ENCODE peak calls at places on chromosomes 1 and 21, in four cellular contexts. N is stomach, R is ovary, C is spleen. G is an unnamed sample.

GRCh38 chr1:12174789-12175455 is 8.1 kb downstream of the TNFRSF1B start:
- DNase-seq in N (no peak), R (peak; percentile 62), C (peak; percentile 87), G (no peak)

GRCh38 chr1:30597711-30598110 is 125.7 kb downstream of the MATN1 start:
- DNase-seq in N (no peak), R (no peak), C (no peak), G (no peak)

GRCh38 chr1:6796095-6796494 is 10.8 kb downstream of the CAMTA1 start:
- DNase-seq in N (no peak), R (no peak), C (no peak), G (no peak)

GRCh38 chr1:9198538-9199361 is 35.8 kb upstream of the H6PD start:
- DNase-seq in N (no peak), R (peak; percentile 60), C (no peak), G (no peak)

GRCh38 chr1:197320991-197321531 is 53.0 kb downstream of the CRB1 start:
- DNase-seq in N (no peak), R (peak; percentile 31), C (no peak), G (no peak)

GRCh38 chr1:154717467-154718004 is 109.5 kb upstream of the ADAR start:
- DNase-seq in N (no peak), R (no peak), C (no peak), G (no peak)

GRCh38 chr1:200642481-200642880 is 21.9 kb upstream of the KIF14 start:
- DNase-seq in N (no peak), R (no peak), C (no peak), G (no peak)

GRCh38 chr1:45979778-45980176 is 152.7 kb downstream of the PIK3R3 start:
- DNase-seq in N (no peak), R (no peak), C (no peak), G (no peak)

GRCh38 chr1:64856564-64856963 is 109.8 kb downstream of the JAK1 start:
- DNase-seq in N (no peak), R (peak; percentile 54), C (no peak), G (no peak)

GRCh38 chr1:14755518-14756252 is 157.2 kb downstream of the KAZN start:
- DNase-seq in N (no peak), R (no peak), C (no peak), G (no peak)

GRCh38 chr1:37764888-37765441 is at the start of gene EPHA10:
- DNase-seq in N (no peak), R (no peak), C (no peak), G (no peak)

GRCh38 chr1:42756956-42757891 is 9.6 kb downstream of the P3H1 start:
- DNase-seq in N (peak; percentile 25), R (no peak), C (no peak), G (peak; percentile 67)

GRCh38 chr1:201503397-201504176 is 3.3 kb downstream of the CSRP1 start:
- DNase-seq in N (peak; percentile 38), R (peak; percentile 79), C (peak; percentile 51), G (peak; percentile 63)

GRCh38 chr1:160578694-160579191 is 553 bp downstream of the CD84 start:
- DNase-seq in N (no peak), R (no peak), C (no peak), G (no peak)

GRCh38 chr1:42936309-42937078 is 22.2 kb downstream of the SLC2A1 start:
- DNase-seq in N (peak; percentile 31), R (peak; percentile 81), C (peak; percentile 81), G (peak; percentile 72)

GRCh38 chr1:207818971-207819451 is 67.2 kb downstream of the CD46 start:
- DNase-seq in N (no peak), R (no peak), C (no peak), G (peak; percentile 94)

GRCh38 chr1:203140743-203141520 is 13.4 kb downstream of the ADORA1 start:
- DNase-seq in N (no peak), R (no peak), C (no peak), G (no peak)

GRCh38 chr1:200917291-200917817 is 22.7 kb downstream of the INAVA start:
- DNase-seq in N (no peak), R (peak; percentile 2), C (peak; percentile 33), G (no peak)

DNA sequence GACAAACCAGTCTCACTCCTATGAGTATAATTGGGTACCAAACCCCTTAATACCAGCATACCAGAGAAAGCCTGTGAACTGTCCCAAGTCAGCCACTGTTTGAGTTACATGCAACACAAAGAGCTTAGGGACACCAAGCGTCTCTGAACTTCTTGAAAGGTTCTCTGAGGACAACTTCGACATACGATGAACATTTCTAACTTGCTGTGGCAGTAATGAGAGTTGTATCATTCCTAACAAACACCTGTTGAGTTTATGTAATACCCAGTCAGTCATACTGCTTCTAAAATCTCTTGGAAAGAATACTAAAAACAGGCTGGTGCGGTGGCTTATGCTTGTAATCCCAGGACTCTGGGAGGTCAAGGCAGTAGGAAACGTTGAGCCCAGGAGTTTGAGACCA is 18.4 kb downstream of the CCT8 start:
- DNase-seq in N (no peak), R (no peak), C (no peak), G (no peak)
- TF ChIP-seq POLR2A in N (no peak), R (no peak), C (no peak), G (no peak)

DNA sequence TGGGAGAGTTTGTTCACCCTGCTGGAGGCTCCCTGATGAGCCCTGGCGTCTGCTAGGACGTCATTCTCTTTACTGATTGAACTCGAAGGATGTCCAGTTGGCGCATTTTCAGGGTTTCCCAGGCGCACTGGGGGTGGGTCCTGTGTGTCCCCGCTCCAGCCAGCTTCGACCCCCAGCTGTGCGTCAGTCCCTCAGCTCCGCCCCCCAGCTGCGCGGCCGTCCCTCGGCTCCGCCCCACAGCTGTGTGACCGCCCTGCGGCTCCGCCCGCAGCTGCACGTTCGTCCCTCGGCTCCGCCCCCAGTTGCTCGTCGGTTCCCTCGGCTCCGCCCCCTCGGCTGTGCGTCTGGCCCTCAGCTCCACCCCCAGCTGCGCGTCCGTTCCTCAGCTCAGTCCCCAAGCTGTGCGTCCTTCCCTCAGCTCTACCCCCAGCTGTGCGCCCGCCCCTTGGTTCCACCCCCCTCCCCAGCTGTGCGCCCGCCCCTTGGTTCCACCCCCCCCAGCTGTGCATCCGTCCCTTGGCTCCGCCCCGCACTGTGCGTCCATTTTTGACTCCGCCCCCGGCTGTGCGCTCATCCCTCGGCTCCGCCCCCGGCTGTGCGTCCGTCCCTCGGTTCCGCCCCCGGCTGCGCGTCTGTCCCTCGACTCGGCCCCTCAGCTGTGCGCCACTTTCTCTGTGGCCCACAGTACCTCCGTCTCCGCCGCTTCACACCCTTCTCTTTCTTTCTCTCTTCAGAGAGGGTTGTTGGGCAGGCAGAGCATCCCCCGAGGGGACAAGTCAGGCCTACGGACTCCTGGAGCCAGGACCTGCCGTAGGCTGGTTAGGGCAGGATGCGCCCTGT is 61.3 kb downstream of the FAAP20 start:
- DNase-seq in N (peak; percentile 98), R (peak; percentile 99), C (peak; percentile 99), G (peak; percentile 77)
- TF ChIP-seq POLR2A in N (no peak), R (peak; percentile 84), C (no peak), G (no peak)

GRCh38 chr21:45326834-45327457 is 39.3 kb upstream of the POFUT2 start:
- DNase-seq in N (no peak), R (no peak), C (peak; percentile 61), G (no peak)

GRCh38 chr21:45323487-45324380 is 36.0 kb upstream of the POFUT2 start:
- DNase-seq in N (no peak), R (peak; percentile 72), C (peak; percentile 54), G (no peak)

GRCh38 chr21:45324430-45325205 is 36.9 kb upstream of the POFUT2 start:
- DNase-seq in N (no peak), R (peak; percentile 49), C (peak; percentile 77), G (peak; percentile 76)

GRCh38 chr21:45326169-45326833 is 38.6 kb upstream of the POFUT2 start:
- DNase-seq in N (no peak), R (peak; percentile 63), C (peak; percentile 66), G (no peak)

GRCh38 chr21:45325206-45326168 is 37.8 kb upstream of the POFUT2 start:
- DNase-seq in N (no peak), R (peak; percentile 54), C (peak; percentile 71), G (no peak)
- TF ChIP-seq POLR2A in N (no peak), R (no peak), C (no peak), G (peak; percentile 14)

DNA sequence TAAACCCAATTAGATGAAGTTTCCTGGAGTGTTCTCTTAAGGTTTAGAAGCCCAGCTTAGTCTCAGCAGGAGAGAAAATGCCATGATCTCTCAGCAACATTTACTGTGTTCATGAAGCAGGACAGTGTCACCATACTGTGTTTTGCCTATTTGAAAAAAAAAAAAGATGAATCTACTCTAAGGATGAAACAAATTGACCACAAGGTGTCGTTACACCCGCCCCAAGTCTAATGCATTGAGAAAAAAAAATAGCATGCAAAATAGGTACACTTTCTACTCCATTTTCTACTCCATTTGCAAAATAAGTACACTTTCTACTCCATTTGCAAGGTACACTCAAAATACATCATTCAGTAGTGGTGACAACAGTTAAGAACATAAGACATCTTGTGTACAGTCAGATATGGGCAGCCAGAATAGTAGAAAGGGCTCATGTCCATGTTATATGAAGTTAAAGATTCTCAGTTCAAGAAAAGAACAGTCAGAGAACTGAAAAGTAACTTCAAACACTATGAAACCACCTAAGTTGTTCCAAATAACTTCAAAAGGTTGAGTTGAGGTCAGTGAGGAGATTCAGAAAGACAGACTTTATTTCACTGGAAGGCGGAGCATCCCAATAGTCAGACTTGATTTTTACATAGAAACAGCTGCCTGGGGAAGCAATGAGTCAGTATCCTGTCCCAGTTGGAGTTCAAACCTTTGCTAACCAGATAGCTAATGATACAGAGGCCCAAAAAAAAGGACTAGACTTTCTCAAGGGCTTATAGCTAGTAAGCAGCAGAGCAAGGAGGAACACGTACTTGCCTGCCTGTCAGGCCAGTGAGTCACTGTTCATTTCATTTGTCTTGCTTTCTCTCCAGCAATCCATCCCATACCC is 13.3 kb downstream of the PLPPR5 start:
- DNase-seq in N (no peak), R (no peak), C (no peak), G (no peak)
- TF ChIP-seq POLR2A in N (no peak), R (no peak), C (no peak), G (no peak)

GRCh38 chr1:151763990-151764389 is 694 bp upstream of the MRPL9 start:
- DNase-seq in N (no peak), R (no peak), C (no peak), G (no peak)

GRCh38 chr1:151760597-151761385 is 2.5 kb downstream of the MRPL9 start:
- DNase-seq in N (no peak), R (no peak), C (no peak), G (no peak)

GRCh38 chr1:151759241-151759640 is 4.1 kb downstream of the MRPL9 start:
- DNase-seq in N (no peak), R (no peak), C (no peak), G (no peak)

GRCh38 chr1:151762941-151763921 is at the start of gene MRPL9:
- DNase-seq in N (peak; percentile 84), R (peak; percentile 90), C (peak; percentile 96), G (peak; percentile 98)
- TF ChIP-seq POLR2A in N (no peak), R (peak; percentile 31), C (no peak), G (peak; percentile 81)

GRCh38 chr1:85611390-85611789 is 30.8 kb downstream of the CCN1 start:
- DNase-seq in N (no peak), R (no peak), C (no peak), G (no peak)

GRCh38 chr1:85608851-85609250 is 28.3 kb downstream of the CCN1 start:
- DNase-seq in N (no peak), R (no peak), C (no peak), G (no peak)

GRCh38 chr1:85612704-85613361 is 32.3 kb downstream of the CCN1 start:
- DNase-seq in N (no peak), R (no peak), C (no peak), G (peak; percentile 67)

GRCh38 chr1:85609976-85610375 is 29.4 kb downstream of the CCN1 start:
- DNase-seq in N (no peak), R (no peak), C (no peak), G (no peak)

DNA sequence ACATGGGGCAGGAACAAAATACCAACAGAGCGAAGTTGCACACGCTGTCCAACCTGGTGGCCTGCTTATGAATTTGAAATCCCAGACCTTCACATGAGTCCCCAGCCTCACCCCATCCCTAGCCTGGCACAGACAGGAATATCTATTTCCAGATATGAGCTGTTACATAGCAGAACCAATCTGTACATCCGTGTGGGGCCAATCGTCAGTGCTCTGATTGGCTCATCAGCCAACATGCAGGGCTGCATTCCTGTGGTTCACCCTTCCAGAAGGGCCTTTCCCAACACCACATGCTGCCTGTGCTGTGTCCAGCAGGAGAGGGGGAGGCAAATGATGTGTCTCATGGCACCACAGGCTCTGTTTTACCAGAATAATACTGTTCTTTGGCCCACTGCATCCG is 31.3 kb downstream of the CCN1 start:
- DNase-seq in N (peak; percentile 35), R (no peak), C (no peak), G (peak; percentile 76)
- TF ChIP-seq POLR2A in N (no peak), R (no peak), C (no peak), G (peak; percentile 9)